ENCODE peak calls at places on chromosomes 16 and 17, in four cellular contexts. R, M, Q and C are unnamed samples.
A peak's percentile ranks its signal among the peaks of the same experiment; 100 is the strongest.

GRCh38 chr16:29141586-29142324 is 156.9 kb downstream of the LAT start:
- DNase-seq in R (no peak), M (peak; percentile 13), Q (peak; percentile 18), C (no peak)

GRCh38 chr17:67452681-67453554 is 75.8 kb downstream of the PITPNC1 start:
- DNase-seq in R (no peak), M (no peak), Q (no peak), C (no peak)

GRCh38 chr17:957856-958421 is 21.6 kb downstream of the NXN start:
- DNase-seq in R (no peak), M (no peak), Q (no peak), C (no peak)

GRCh38 chr16:23869052-23869451 is 33.3 kb downstream of the PRKCB start:
- DNase-seq in R (no peak), M (no peak), Q (no peak), C (no peak)

GRCh38 chr17:82334622-82335394 is 1.2 kb upstream of the SECTM1 start:
- DNase-seq in R (no peak), M (no peak), Q (no peak), C (no peak)

GRCh38 chr16:73170587-73170986 is 122.7 kb upstream of the ZFHX3 start:
- DNase-seq in R (no peak), M (no peak), Q (no peak), C (no peak)

GRCh38 chr17:63928172-63928666 is 3.9 kb downstream of the CD79B start:
- DNase-seq in R (no peak), M (no peak), Q (no peak), C (no peak)

GRCh38 chr17:39080416-39081179 is 70.8 kb downstream of the PLXDC1 start:
- DNase-seq in R (no peak), M (peak; percentile 62), Q (no peak), C (no peak)

GRCh38 chr16:9134739-9135138 is 43.3 kb downstream of the HAPSTR1 start:
- DNase-seq in R (peak; percentile 45), M (no peak), Q (peak; percentile 67), C (no peak)

GRCh38 chr16:1428511-1428910 is 2.4 kb upstream of the PERCC1 start:
- DNase-seq in R (peak; percentile 44), M (no peak), Q (no peak), C (no peak)

GRCh38 chr16:57265850-57266530 is 18.5 kb downstream of the PLLP start:
- DNase-seq in R (peak; percentile 73), M (peak; percentile 43), Q (peak; percentile 89), C (peak; percentile 34)

GRCh38 chr17:76363107-76363801 is 9.5 kb upstream of the PRPSAP1 start:
- DNase-seq in R (no peak), M (no peak), Q (no peak), C (no peak)

GRCh38 chr17:63682441-63682840 is 17.5 kb downstream of the LIMD2 start:
- DNase-seq in R (no peak), M (no peak), Q (no peak), C (no peak)

GRCh38 chr16:67976205-67976604 is 4.1 kb downstream of the DPEP3 start:
- DNase-seq in R (no peak), M (no peak), Q (no peak), C (no peak)

GRCh38 chr17:78379134-78379497 is 667 bp downstream of the PGS1 start:
- DNase-seq in R (no peak), M (no peak), Q (no peak), C (peak; percentile 74)

GRCh38 chr16:49510676-49511305 is 137.2 kb downstream of the C16orf78 start:
- DNase-seq in R (no peak), M (no peak), Q (peak; percentile 44), C (no peak)

GRCh38 chr16:81061307-81061640 is 15.8 kb downstream of the C16orf46 start:
- DNase-seq in R (no peak), M (no peak), Q (no peak), C (no peak)

GRCh38 chr16:2468725-2469398 is 2.2 kb upstream of the NTN3 start:
- DNase-seq in R (no peak), M (no peak), Q (no peak), C (no peak)

GRCh38 chr17:73648543-73648820 is 4.2 kb upstream of the SDK2 start:
- DNase-seq in R (no peak), M (no peak), Q (no peak), C (no peak)
- H3K27me3 ChIP-seq in R (peaks cover 50% of the 10 kb centered on the region), M (peaks cover 67% of the 10 kb centered on the region), Q (peaks cover 47% of the 10 kb centered on the region), C (peaks cover 49% of the 10 kb centered on the region)

GRCh38 chr17:58121925-58122324 is 26.3 kb upstream of the OR4D1 start:
- DNase-seq in R (no peak), M (no peak), Q (no peak), C (peak; percentile 13)
- TF ChIP-seq CTCF in R (peak; percentile 25), M (no peak), Q (peak; percentile 22), C (peak; percentile 56)

GRCh38 chr16:89452241-89452640 is 38.1 kb downstream of the ANKRD11 start:
- DNase-seq in R (no peak), M (no peak), Q (no peak), C (no peak)
- H3K4me1 ChIP-seq in R (peaks cover 62% of the 10 kb centered on the region), M (peaks cover 15% of the 10 kb centered on the region), Q (peaks cover 72% of the 10 kb centered on the region), C (peaks cover 33% of the 10 kb centered on the region)

GRCh38 chr16:86886651-86887050 is 308.3 kb downstream of the FOXL1 start:
- DNase-seq in R (no peak), M (no peak), Q (no peak), C (no peak)
- H3K27me3 ChIP-seq in R (no peaks in the 10 kb centered on the region), M (peaks cover 4% of the 10 kb centered on the region), Q (peaks cover 21% of the 10 kb centered on the region), C (no peaks in the 10 kb centered on the region)

DNA sequence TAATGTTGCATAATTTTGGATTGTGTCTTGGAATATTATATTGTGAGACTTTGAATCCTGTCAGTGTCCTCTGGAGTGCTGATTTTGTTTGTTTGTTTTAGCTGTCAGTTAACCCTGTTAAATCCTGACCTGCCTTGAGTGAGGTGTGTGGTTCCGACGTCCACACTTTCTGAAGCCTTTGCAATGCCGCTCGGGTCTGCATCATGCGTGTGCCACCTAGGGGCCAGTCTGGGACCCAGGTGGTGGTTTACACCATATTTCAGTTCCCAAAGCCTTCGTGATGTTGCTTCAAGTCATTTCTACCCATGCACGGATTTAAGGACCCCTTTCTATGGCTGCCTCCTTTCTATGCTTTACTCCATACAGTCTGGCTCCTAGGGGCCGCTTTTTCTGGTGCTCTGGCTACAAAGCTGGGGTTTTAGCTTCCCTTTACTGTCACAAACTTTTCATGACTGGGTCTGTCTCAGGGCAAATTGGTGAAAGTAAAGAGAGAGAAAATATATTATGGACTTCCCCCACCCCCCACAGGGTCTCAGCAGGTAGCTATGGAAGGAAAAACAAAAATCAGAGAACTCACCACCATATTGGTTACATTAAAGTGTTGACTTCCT is 11.4 kb upstream of the OR4D1 start:
- DNase-seq in R (no peak), M (no peak), Q (no peak), C (no peak)
- TF ChIP-seq CTCF in R (peak; percentile 23), M (no peak), Q (peak; percentile 23), C (peak; percentile 60)

GRCh38 chr16:17447273-17447672 is 23.5 kb downstream of the XYLT1 start:
- DNase-seq in R (no peak), M (no peak), Q (no peak), C (no peak)
- H3K4me1 ChIP-seq in R (peaks cover 6% of the 10 kb centered on the region), M (peaks cover 12% of the 10 kb centered on the region), Q (peaks cover 24% of the 10 kb centered on the region), C (no peaks in the 10 kb centered on the region)

GRCh38 chr17:27754549-27754948 is 45.8 kb downstream of the NOS2 start:
- DNase-seq in R (no peak), M (no peak), Q (no peak), C (no peak)

GRCh38 chr17:27760069-27760885 is 40.1 kb downstream of the NOS2 start:
- DNase-seq in R (peak; percentile 65), M (peak; percentile 60), Q (peak; percentile 80), C (no peak)

GRCh38 chr17:27759528-27759927 is 40.8 kb downstream of the NOS2 start:
- DNase-seq in R (no peak), M (no peak), Q (no peak), C (no peak)

GRCh38 chr17:27755706-27756466 is 44.4 kb downstream of the NOS2 start:
- DNase-seq in R (no peak), M (no peak), Q (no peak), C (no peak)

DNA sequence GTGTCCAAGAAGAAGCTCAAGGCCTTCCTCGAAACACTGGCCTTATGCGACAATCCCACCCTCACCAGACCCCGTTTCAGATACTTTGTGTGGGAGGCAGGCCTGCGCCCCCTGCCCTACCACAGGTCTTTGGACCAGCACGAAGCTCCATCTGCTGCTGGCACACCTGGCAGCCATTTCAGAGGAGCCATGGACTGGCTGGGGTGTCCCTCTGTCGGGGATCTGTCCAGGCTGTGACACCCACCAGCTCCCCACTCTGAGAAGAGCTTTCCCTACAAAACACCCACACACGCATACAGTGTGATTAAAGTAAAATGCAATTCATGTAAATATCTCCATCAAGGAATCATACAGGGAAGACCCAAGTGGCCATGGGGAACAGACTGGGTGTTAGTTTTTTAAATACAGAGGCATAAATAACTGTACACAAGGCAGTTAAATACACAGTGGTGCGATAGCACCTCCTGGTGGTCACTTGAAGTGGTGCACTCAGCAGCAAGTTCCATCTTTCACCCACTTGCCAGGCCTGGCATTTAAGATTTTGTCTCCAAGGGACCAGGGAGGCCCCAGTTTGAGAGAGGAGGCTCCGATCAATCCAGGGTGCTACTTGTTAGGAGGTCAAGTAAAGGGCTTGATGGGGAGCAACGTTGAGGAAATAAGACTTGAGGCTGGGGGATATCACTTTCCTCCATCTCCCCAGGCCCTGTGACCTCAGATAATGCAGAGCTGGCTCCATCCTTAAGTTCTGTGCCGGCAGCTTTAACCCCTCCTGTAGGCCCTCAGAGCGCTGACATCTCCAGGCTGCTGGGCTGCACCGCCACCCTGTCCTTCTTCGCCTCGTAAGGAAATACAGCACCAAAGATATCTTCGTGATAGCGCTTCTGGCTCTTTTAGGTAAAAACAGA is 43.6 kb downstream of the NOS2 start:
- DNase-seq in R (peak; percentile 41), M (peak; percentile 42), Q (no peak), C (no peak)
- H3K27me3 ChIP-seq in R (no peaks in the 10 kb centered on the region), M (no peaks in the 10 kb centered on the region), Q (no peaks in the 10 kb centered on the region), C (no peaks in the 10 kb centered on the region)